ENCODE peak calls at places on chromosome 10, in seven cellular contexts. B, X, D, C, M, N and P are unnamed samples.

GRCh38 chr10:14478639-14479038 is 147.9 kb upstream of the FRMD4A start:
- DNase-seq in X (peak), D (no peak), C (no peak), B (no peak), N (peak), M (peak), P (peak)

GRCh38 chr10:74081192-74081803 is 69.3 kb downstream of the AP3M1 start:
- DNase-seq in X (peak), C (no peak), N (peak), B (peak), D (peak), M (peak), P (peak)

GRCh38 chr10:132344386-132344785 is 12.4 kb downstream of the LRRC27 start:
- DNase-seq in B (no peak), D (no peak), C (no peak), X (no peak), M (no peak), N (no peak), P (no peak)

GRCh38 chr10:3895045-3895609 is 110.1 kb upstream of the KLF6 start:
- DNase-seq in M (no peak), B (no peak), N (no peak), X (no peak), C (no peak), D (no peak), P (no peak)

GRCh38 chr10:79386637-79387465 is 39.6 kb downstream of the PPIF start:
- DNase-seq in B (no peak), C (no peak), X (peak), M (no peak), D (no peak), N (no peak), P (no peak)

GRCh38 chr10:1179346-1180070 is 123.3 kb downstream of the WDR37 start:
- DNase-seq in M (no peak), C (no peak), B (no peak), D (no peak), N (no peak), X (no peak), P (no peak)

GRCh38 chr10:52442576-52442975 is 128.5 kb downstream of the DKK1 start:
- DNase-seq in M (no peak), B (no peak), D (no peak), X (no peak), N (no peak), C (no peak), P (no peak)

GRCh38 chr10:103949728-103950127 is 17.2 kb upstream of the SLK start:
- DNase-seq in X (no peak), B (no peak), C (no peak), M (no peak), D (no peak), N (no peak), P (no peak)

GRCh38 chr10:18533921-18534320 is 117.5 kb downstream of the NSUN6 start:
- DNase-seq in N (no peak), D (no peak), B (no peak), X (no peak), M (no peak), C (no peak), P (no peak)

GRCh38 chr10:44932338-44933116 is 21.4 kb downstream of the TMEM72 start:
- DNase-seq in D (peak), C (peak), M (peak), B (peak), N (peak), X (peak), P (no peak)

GRCh38 chr10:27747096-27747451 is 1.5 kb upstream of the MKX start:
- DNase-seq in B (no peak), X (peak), N (no peak), C (no peak), M (peak), D (no peak), P (no peak)

GRCh38 chr10:48684463-48684791 is 246 bp upstream of the WDFY4 start:
- DNase-seq in C (no peak), X (no peak), B (no peak), N (no peak), M (no peak), D (no peak), P (no peak)

GRCh38 chr10:76035728-76036409 is 604.4 kb downstream of the LRMDA start:
- DNase-seq in D (no peak), B (no peak), M (no peak), N (no peak), X (peak), C (no peak), P (no peak)

GRCh38 chr10:13791483-13791882 is 204.7 kb downstream of the PRPF18 start:
- DNase-seq in B (no peak), N (no peak), X (no peak), C (no peak), M (no peak), D (no peak), P (no peak)

GRCh38 chr10:67917169-67917568 is 32.7 kb downstream of the SIRT1 start:
- DNase-seq in X (no peak), B (no peak), N (no peak), D (no peak), C (no peak), M (no peak), P (no peak)

GRCh38 chr10:127426746-127427145 is 122.4 kb upstream of the NPS start:
- DNase-seq in N (no peak), M (no peak), C (no peak), B (no peak), D (no peak), X (no peak), P (no peak)

GRCh38 chr10:98332623-98333269 is 64.8 kb upstream of the LOXL4 start:
- DNase-seq in N (no peak), C (no peak), B (no peak), X (no peak), M (no peak), D (no peak), P (no peak)

GRCh38 chr10:132439025-132439388 is 42.0 kb downstream of the PWWP2B start:
- DNase-seq in N (no peak), D (no peak), C (no peak), M (no peak), B (no peak), X (no peak), P (no peak)

GRCh38 chr10:60086862-60087261 is 180.5 kb upstream of the CCDC6 start:
- DNase-seq in X (no peak), B (no peak), D (no peak), M (no peak), N (no peak), C (no peak), P (no peak)

GRCh38 chr10:89741126-89741762 is 39.9 kb downstream of the KIF20B start:
- DNase-seq in X (no peak), B (no peak), N (no peak), M (no peak), C (no peak), D (no peak), P (no peak)

GRCh38 chr10:59536576-59537014 is 173.1 kb downstream of the SLC16A9 start:
- DNase-seq in X (no peak), N (no peak), C (no peak), M (no peak), B (no peak), D (no peak), P (no peak)

GRCh38 chr10:49412571-49412970 is 16.7 kb upstream of the DRGX start:
- DNase-seq in N (no peak), B (no peak), D (no peak), C (no peak), M (no peak), X (no peak), P (no peak)

GRCh38 chr10:117168135-117168674 is 29.1 kb upstream of the KCNK18 start:
- DNase-seq in D (peak), X (peak), C (peak), B (peak), N (peak), M (peak), P (no peak)

GRCh38 chr10:52486840-52487611 is 172.9 kb downstream of the DKK1 start:
- DNase-seq in D (no peak), M (no peak), B (no peak), C (no peak), X (no peak), N (no peak), P (no peak)

GRCh38 chr10:50325449-50326188 is 74.3 kb upstream of the ASAH2 start:
- DNase-seq in N (no peak), X (peak), B (no peak), C (peak), D (no peak), M (no peak), P (no peak)

GRCh38 chr10:79159785-79160184 is 91.0 kb downstream of the ZMIZ1 start:
- DNase-seq in M (no peak), B (no peak), X (no peak), D (no peak), N (no peak), C (no peak), P (no peak)

GRCh38 chr10:103736763-103737162 is 118.6 kb downstream of the SH3PXD2A start:
- DNase-seq in D (no peak), X (peak), N (no peak), B (no peak), M (peak), C (no peak), P (no peak)

GRCh38 chr10:3487228-3487627 is 297.8 kb downstream of the KLF6 start:
- DNase-seq in N (no peak), M (no peak), B (no peak), X (no peak), D (no peak), C (no peak), P (no peak)

GRCh38 chr10:49079499-49079898 is 35.8 kb downstream of the VSTM4 start:
- DNase-seq in X (no peak), C (no peak), M (no peak), D (no peak), N (no peak), B (no peak), P (no peak)

GRCh38 chr10:124708246-124708779 is 35.9 kb downstream of the FAM53B start:
- DNase-seq in D (no peak), B (no peak), N (no peak), X (no peak), C (no peak), M (no peak), P (peak)

GRCh38 chr10:78218833-78219490 is 185.3 kb downstream of the RPS24 start:
- DNase-seq in D (no peak), X (no peak), C (no peak), M (no peak), B (no peak), N (no peak), P (no peak)

GRCh38 chr10:116796910-116797513 is 52.3 kb upstream of the ENO4 start:
- DNase-seq in B (peak), X (peak), N (peak), D (peak), C (peak), M (peak), P (peak)

GRCh38 chr10:114172241-114172640 is 1.8 kb downstream of the CCDC186 start:
- DNase-seq in B (no peak), D (no peak), N (no peak), M (peak), X (no peak), C (no peak), P (no peak)